ENCODE peak calls at places on chromosomes 16 and 17, in eight cellular contexts. One of them, this sample, is unnamed.

GRCh38 chr16:16915771-16916170 is 536.8 kb downstream of the NPIPA7 start:
- DNase-seq in WTC11: no peak
- DNase-seq in Calu3: no peak
- DNase-seq in pancreas: no peak
- DNase-seq in uterus: no peak
- DNase-seq in foreskin fibroblast: no peak
- DNase-seq in body of pancreas: no peak
- DNase-seq in mucosa of descending colon: no peak
- DNase-seq in this sample: no peak

GRCh38 chr16:85262558-85263196 is 150.4 kb upstream of the CIBAR2 start:
- DNase-seq in uterus: no peak
- DNase-seq in body of pancreas: no peak
- DNase-seq in Calu3: no peak
- DNase-seq in pancreas: no peak
- DNase-seq in mucosa of descending colon: no peak
- DNase-seq in foreskin fibroblast: no peak
- DNase-seq in WTC11: no peak
- DNase-seq in this sample: no peak

GRCh38 chr16:80744856-80745255 is 59.5 kb downstream of the CDYL2 start:
- DNase-seq in pancreas: no peak
- DNase-seq in body of pancreas: no peak
- DNase-seq in foreskin fibroblast: no peak
- DNase-seq in Calu3: no peak
- DNase-seq in WTC11: no peak
- DNase-seq in uterus: no peak
- DNase-seq in mucosa of descending colon: no peak
- DNase-seq in this sample: no peak

GRCh38 chr16:64900029-64900428 is 221.8 kb downstream of the CDH11 start:
- DNase-seq in WTC11: no peak
- DNase-seq in mucosa of descending colon: no peak
- DNase-seq in Calu3: no peak
- DNase-seq in uterus: no peak
- DNase-seq in pancreas: no peak
- DNase-seq in body of pancreas: no peak
- DNase-seq in foreskin fibroblast: no peak
- DNase-seq in this sample: no peak

GRCh38 chr16:82987767-82988166 is 361.0 kb downstream of the CDH13 start:
- DNase-seq in WTC11: no peak
- DNase-seq in foreskin fibroblast: peak; percentile 19
- DNase-seq in body of pancreas: no peak
- DNase-seq in mucosa of descending colon: no peak
- DNase-seq in uterus: no peak
- DNase-seq in Calu3: no peak
- DNase-seq in pancreas: no peak
- DNase-seq in this sample: no peak

GRCh38 chr16:46980926-46981325 is 7.5 kb upstream of the DNAJA2 start:
- DNase-seq in uterus: no peak
- DNase-seq in Calu3: no peak
- DNase-seq in foreskin fibroblast: no peak
- DNase-seq in mucosa of descending colon: no peak
- DNase-seq in pancreas: no peak
- DNase-seq in body of pancreas: no peak
- DNase-seq in WTC11: no peak
- DNase-seq in this sample: no peak

GRCh38 chr16:48282636-48283263 is 35.4 kb upstream of the ABCC11 start:
- DNase-seq in uterus: no peak
- DNase-seq in Calu3: no peak
- DNase-seq in pancreas: no peak
- DNase-seq in WTC11: no peak
- DNase-seq in mucosa of descending colon: no peak
- DNase-seq in body of pancreas: no peak
- DNase-seq in foreskin fibroblast: no peak
- DNase-seq in this sample: no peak

GRCh38 chr17:73822371-73822770 is 178.1 kb upstream of the SDK2 start:
- DNase-seq in WTC11: no peak
- DNase-seq in foreskin fibroblast: no peak
- DNase-seq in pancreas: no peak
- DNase-seq in mucosa of descending colon: no peak
- DNase-seq in body of pancreas: no peak
- DNase-seq in uterus: no peak
- DNase-seq in Calu3: no peak
- DNase-seq in this sample: no peak

GRCh38 chr17:11598274-11599221 is at the start of gene DNAH9:
- DNase-seq in body of pancreas: peak; percentile 99
- DNase-seq in mucosa of descending colon: peak; percentile 96
- DNase-seq in Calu3: peak; percentile 93
- DNase-seq in WTC11: peak; percentile 93
- DNase-seq in foreskin fibroblast: peak; percentile 12
- DNase-seq in uterus: peak; percentile 99
- DNase-seq in pancreas: peak; percentile 99
- DNase-seq in this sample: no peak

GRCh38 chr17:62652251-62653001 is 25.0 kb downstream of the MRC2 start:
- DNase-seq in WTC11: peak; percentile 52
- DNase-seq in pancreas: peak; percentile 71
- DNase-seq in mucosa of descending colon: peak; percentile 69
- DNase-seq in foreskin fibroblast: peak; percentile 75
- DNase-seq in body of pancreas: peak; percentile 65
- DNase-seq in Calu3: peak; percentile 48
- DNase-seq in uterus: no peak
- DNase-seq in this sample: peak; percentile 61

GRCh38 chr16:57000271-57001025 is 11.1 kb downstream of the NLRC5 start:
- DNase-seq in uterus: peak; percentile 81
- DNase-seq in WTC11: no peak
- DNase-seq in foreskin fibroblast: peak; percentile 98
- DNase-seq in Calu3: peak; percentile 37
- DNase-seq in body of pancreas: no peak
- DNase-seq in mucosa of descending colon: no peak
- DNase-seq in pancreas: no peak
- DNase-seq in this sample: no peak

GRCh38 chr16:8568231-8568617 is 22.1 kb downstream of the TMEM114 start:
- DNase-seq in Calu3: no peak
- DNase-seq in pancreas: no peak
- DNase-seq in mucosa of descending colon: no peak
- DNase-seq in WTC11: no peak
- DNase-seq in uterus: no peak
- DNase-seq in body of pancreas: no peak
- DNase-seq in foreskin fibroblast: no peak
- DNase-seq in this sample: no peak

GRCh38 chr16:63613701-63614100 is 1508.2 kb downstream of the CDH11 start:
- DNase-seq in body of pancreas: no peak
- DNase-seq in pancreas: no peak
- DNase-seq in Calu3: no peak
- DNase-seq in WTC11: no peak
- DNase-seq in mucosa of descending colon: no peak
- DNase-seq in foreskin fibroblast: no peak
- DNase-seq in uterus: no peak
- DNase-seq in this sample: no peak

DNA sequence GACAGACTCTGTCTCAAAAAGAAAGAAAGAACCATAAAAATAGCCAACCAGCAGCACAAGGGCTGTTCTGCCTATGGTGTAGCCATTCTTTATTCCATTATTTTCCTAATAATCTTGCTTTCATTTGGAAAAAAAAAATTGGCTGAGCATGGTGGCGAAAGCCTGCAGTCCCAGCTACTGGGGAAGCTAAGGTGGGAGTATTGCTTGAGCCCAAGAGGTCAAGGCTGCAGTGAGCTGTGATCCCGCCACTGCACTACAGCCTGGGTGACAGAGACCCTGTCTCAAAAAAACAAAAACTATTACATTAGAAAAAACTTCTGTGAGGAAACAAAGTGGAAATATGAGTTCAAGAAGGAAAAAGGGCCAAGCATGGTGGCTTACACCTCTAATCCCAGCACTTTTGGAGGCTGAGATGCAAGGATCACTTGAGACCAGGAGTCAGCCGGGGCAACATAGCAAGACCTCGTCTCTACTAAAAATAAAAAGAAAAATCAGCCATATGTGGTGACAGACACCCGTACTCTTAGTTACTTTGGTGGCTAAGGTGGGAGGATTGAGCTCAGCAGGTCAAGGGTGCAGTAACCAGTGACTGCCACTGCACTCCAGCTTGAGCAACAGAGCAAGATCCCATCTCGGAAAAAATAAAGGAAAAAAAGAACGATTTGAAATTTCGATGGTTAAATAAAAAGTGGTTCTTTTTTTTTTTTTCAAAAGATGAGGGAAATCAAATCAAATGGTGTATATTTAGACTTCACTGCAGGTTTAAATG is 2.5 kb downstream of the DCAKD start:
- DNase-seq in WTC11: no peak
- DNase-seq in mucosa of descending colon: no peak
- DNase-seq in foreskin fibroblast: no peak
- DNase-seq in body of pancreas: no peak
- DNase-seq in Calu3: no peak
- DNase-seq in pancreas: no peak
- DNase-seq in uterus: no peak
- DNase-seq in this sample: no peak
- TF ChIP-seq CTCF in WTC11: no peak
- TF ChIP-seq CTCF in mucosa of descending colon: no peak
- TF ChIP-seq CTCF in foreskin fibroblast: peak; percentile 11
- TF ChIP-seq CTCF in body of pancreas: no peak
- TF ChIP-seq CTCF in Calu3: no peak
- TF ChIP-seq CTCF in pancreas: no peak
- TF ChIP-seq CTCF in uterus: no peak
- TF ChIP-seq CTCF in this sample: peak; percentile 21

DNA sequence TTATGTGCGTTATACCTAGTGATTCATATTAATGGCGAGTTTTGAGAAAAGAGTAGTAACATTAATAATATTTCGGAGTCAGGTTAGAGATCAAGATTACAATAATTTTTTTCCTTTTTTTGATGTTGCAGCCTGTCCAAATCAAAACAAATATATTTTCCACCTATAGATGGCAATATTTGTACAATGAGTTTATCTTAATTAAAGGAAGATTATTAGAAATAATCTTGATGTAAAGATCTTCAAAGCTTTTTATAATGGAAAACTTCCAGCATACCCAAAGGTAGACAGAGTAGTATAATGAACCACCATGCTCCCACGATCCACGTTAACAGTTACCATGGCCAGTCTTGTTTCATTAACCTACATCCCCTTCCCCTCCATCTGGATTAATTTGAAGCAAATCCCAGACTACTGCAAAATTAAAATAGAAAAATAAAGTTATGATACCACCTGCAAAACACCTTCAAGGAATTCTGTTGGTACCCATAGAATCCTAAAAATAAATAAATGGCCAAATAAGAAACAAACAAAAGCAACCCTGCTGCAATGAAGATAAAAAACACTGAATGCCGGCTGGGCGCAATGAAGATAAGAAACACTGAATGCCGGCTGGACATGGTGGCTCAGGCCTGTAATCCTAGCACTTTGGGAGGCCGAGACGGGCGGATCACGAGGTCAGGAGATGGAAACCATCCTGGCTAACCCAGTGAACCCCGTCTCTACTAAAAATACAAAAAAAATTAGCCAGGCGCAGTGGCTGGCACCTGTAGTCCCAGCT is 46.5 kb upstream of the GINS3 start:
- DNase-seq in pancreas: no peak
- DNase-seq in uterus: no peak
- DNase-seq in mucosa of descending colon: no peak
- DNase-seq in Calu3: no peak
- DNase-seq in WTC11: no peak
- DNase-seq in body of pancreas: no peak
- DNase-seq in foreskin fibroblast: no peak
- DNase-seq in this sample: no peak
- TF ChIP-seq CTCF in pancreas: no peak
- TF ChIP-seq CTCF in uterus: peak; percentile 16
- TF ChIP-seq CTCF in mucosa of descending colon: no peak
- TF ChIP-seq CTCF in Calu3: peak; percentile 14
- TF ChIP-seq CTCF in WTC11: no peak
- TF ChIP-seq CTCF in body of pancreas: no peak
- TF ChIP-seq CTCF in foreskin fibroblast: no peak
- TF ChIP-seq CTCF in this sample: peak; percentile 33

DNA sequence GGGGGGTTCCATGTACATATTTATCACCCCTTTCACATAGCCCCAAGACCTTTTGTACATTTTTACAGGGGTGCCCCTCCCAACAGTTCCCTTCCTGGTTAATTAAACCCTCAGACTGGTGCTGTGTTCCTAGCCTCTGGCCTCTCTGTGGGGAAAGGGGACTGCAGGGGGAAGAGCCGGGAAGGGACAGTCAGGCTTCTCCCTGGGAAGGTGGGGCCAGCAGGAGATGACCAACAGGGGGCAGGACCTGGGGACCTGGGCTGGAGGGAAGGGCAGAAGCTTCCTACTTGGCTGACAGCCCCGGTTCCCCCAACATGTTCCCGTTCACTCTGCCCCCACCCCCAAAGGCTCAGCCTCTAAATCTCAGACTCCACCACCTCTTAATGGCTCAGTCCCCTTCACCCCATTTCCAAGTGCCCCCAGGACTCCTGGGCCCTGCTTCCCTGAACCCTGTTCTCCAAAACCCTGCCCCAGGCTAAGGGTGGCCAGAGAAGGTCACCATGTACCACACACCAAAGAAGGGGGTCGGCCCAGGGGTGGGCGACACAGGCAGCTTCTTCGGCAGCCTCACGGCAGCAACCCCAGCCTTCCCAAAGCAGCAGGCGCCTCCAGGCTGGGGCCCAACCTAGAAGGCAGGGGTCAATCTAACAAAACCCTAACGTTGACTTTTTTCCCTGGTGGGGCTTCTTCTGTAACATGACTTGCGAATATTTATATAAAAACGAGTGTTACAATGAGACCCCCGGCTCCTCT is 12.0 kb downstream of the FBRS start:
- DNase-seq in body of pancreas: no peak
- DNase-seq in mucosa of descending colon: no peak
- DNase-seq in uterus: no peak
- DNase-seq in pancreas: no peak
- DNase-seq in WTC11: no peak
- DNase-seq in Calu3: no peak
- DNase-seq in foreskin fibroblast: no peak
- DNase-seq in this sample: no peak
- TF ChIP-seq CTCF in body of pancreas: no peak
- TF ChIP-seq CTCF in mucosa of descending colon: no peak
- TF ChIP-seq CTCF in uterus: no peak
- TF ChIP-seq CTCF in pancreas: no peak
- TF ChIP-seq CTCF in WTC11: no peak
- TF ChIP-seq CTCF in Calu3: no peak
- TF ChIP-seq CTCF in foreskin fibroblast: no peak
- TF ChIP-seq CTCF in this sample: no peak

GRCh38 chr17:35087731-35088646 is 24.5 kb upstream of the RFFL start:
- DNase-seq in uterus: no peak
- DNase-seq in pancreas: peak; percentile 38
- DNase-seq in body of pancreas: peak; percentile 51
- DNase-seq in WTC11: peak; percentile 50
- DNase-seq in foreskin fibroblast: peak; percentile 24
- DNase-seq in Calu3: peak; percentile 31
- DNase-seq in mucosa of descending colon: peak; percentile 79
- DNase-seq in this sample: peak; percentile 42

GRCh38 chr17:35086931-35087573 is 23.5 kb upstream of the RFFL start:
- DNase-seq in uterus: no peak
- DNase-seq in foreskin fibroblast: no peak
- DNase-seq in pancreas: no peak
- DNase-seq in Calu3: peak; percentile 30
- DNase-seq in WTC11: no peak
- DNase-seq in mucosa of descending colon: no peak
- DNase-seq in body of pancreas: no peak
- DNase-seq in this sample: no peak

GRCh38 chr17:35088911-35089845 is 25.7 kb upstream of the RFFL start:
- DNase-seq in mucosa of descending colon: peak; percentile 91
- DNase-seq in body of pancreas: peak; percentile 89
- DNase-seq in WTC11: peak; percentile 85
- DNase-seq in uterus: peak; percentile 81
- DNase-seq in Calu3: peak; percentile 92
- DNase-seq in pancreas: peak; percentile 81
- DNase-seq in foreskin fibroblast: peak; percentile 76
- DNase-seq in this sample: peak; percentile 93

GRCh38 chr17:35088647-35088910 is 25.1 kb upstream of the RFFL start:
- DNase-seq in body of pancreas: no peak
- DNase-seq in Calu3: no peak
- DNase-seq in pancreas: no peak
- DNase-seq in foreskin fibroblast: no peak
- DNase-seq in mucosa of descending colon: no peak
- DNase-seq in WTC11: no peak
- DNase-seq in uterus: peak; percentile 35
- DNase-seq in this sample: no peak

GRCh38 chr17:35089846-35090193 is 26.3 kb upstream of the RFFL start:
- DNase-seq in mucosa of descending colon: no peak
- DNase-seq in foreskin fibroblast: peak; percentile 27
- DNase-seq in WTC11: no peak
- DNase-seq in Calu3: peak; percentile 29
- DNase-seq in pancreas: no peak
- DNase-seq in body of pancreas: no peak
- DNase-seq in uterus: peak; percentile 18
- DNase-seq in this sample: peak; percentile 40
- TF ChIP-seq CTCF in mucosa of descending colon: no peak
- TF ChIP-seq CTCF in foreskin fibroblast: no peak
- TF ChIP-seq CTCF in WTC11: no peak
- TF ChIP-seq CTCF in Calu3: no peak
- TF ChIP-seq CTCF in pancreas: no peak
- TF ChIP-seq CTCF in body of pancreas: no peak
- TF ChIP-seq CTCF in uterus: no peak
- TF ChIP-seq CTCF in this sample: no peak